ENCODE peak calls at places on chromosomes 5 and 9, in six cellular contexts. T, N, D, L, U and H are unnamed samples.
A peak's percentile ranks its signal among the peaks of the same experiment; 100 is the strongest.

GRCh38 chr5:82176115-82176514 is 102.0 kb downstream of the RPS23 start:
- DNase-seq in N (no peak), D (no peak), L (no peak), T (no peak), U (no peak), H (no peak)

GRCh38 chr9:87570000-87570834 is 72.5 kb downstream of the DAPK1 start:
- DNase-seq in L (peak; percentile 73), D (peak; percentile 48), U (no peak), T (no peak), N (peak; percentile 37), H (no peak)

GRCh38 chr5:93573627-93573974 is 7.4 kb downstream of the NR2F1-AS1 start:
- DNase-seq in T (no peak), D (no peak), N (no peak), L (no peak), U (no peak), H (no peak)

GRCh38 chr5:7926296-7926695 is 57.3 kb downstream of the MTRR start:
- DNase-seq in L (no peak), N (no peak), D (no peak), U (no peak), T (no peak), H (no peak)

GRCh38 chr5:59506285-59506877 is 387.1 kb downstream of the PDE4D start:
- DNase-seq in L (peak; percentile 54), T (no peak), U (no peak), D (no peak), N (peak; percentile 29), H (no peak)

GRCh38 chr9:124664143-124664542 is 107.0 kb downstream of the NR6A1 start:
- DNase-seq in N (no peak), D (no peak), U (no peak), T (no peak), L (no peak), H (no peak)

GRCh38 chr9:34546834-34547827 is 24.3 kb upstream of the ENHO start:
- DNase-seq in D (peak; percentile 60), U (peak; percentile 57), L (peak; percentile 55), N (peak; percentile 16), T (peak; percentile 70), H (peak; percentile 58)

GRCh38 chr5:50663636-50664035 is 2.8 kb upstream of the PARP8 start:
- DNase-seq in U (peak; percentile 32), D (no peak), N (no peak), L (no peak), T (no peak), H (no peak)